ENCODE peak calls at places on chromosomes 11 and 22, in ten cellular contexts. J is CD4-positive, alpha-beta T cell; N is Calu3; P is NCI-H1105; T is activated naive CD4-positive, alpha-beta T cell; H is small intestine; L is HTR-8/SVneo; B is stimulated activated CD4-positive, alpha-beta T cell treated with anti-CD3 and anti-CD28 coated beads, Interleukin-15, amount 100 ng/mL, for 24 hours; V is right atrium auricular region; X is T-helper 22 cell. G is an unnamed sample.

GRCh38 chr22:35642305-35642741 is 5.9 kb upstream of the APOL6 start:
- DNase-seq in J (no peak), N (no peak), P (no peak), T (no peak), H (peak; percentile 91), L (no peak), B (no peak), V (no peak), X (no peak), G (no peak)

GRCh38 chr22:20080776-20081654 is 974 bp downstream of the DGCR8 start:
- DNase-seq in J (no peak), N (peak; percentile 30), P (no peak), T (no peak), H (peak; percentile 39), L (peak; percentile 19), B (peak; percentile 12), V (no peak), X (no peak), G (peak; percentile 48)

GRCh38 chr11:8686325-8686724 is 3.7 kb downstream of the RPL27A start:
- DNase-seq in J (no peak), N (no peak), P (no peak), T (no peak), H (no peak), L (no peak), B (no peak), V (peak; percentile 54), X (no peak), G (no peak)

GRCh38 chr11:106540001-106540400 is 462.5 kb downstream of the AASDHPPT start:
- DNase-seq in J (no peak), N (no peak), P (no peak), T (no peak), H (no peak), L (no peak), B (no peak), V (no peak), X (no peak), G (no peak)

GRCh38 chr11:130904380-130904779 is 11.9 kb downstream of the SNX19 start:
- DNase-seq in J (no peak), N (no peak), P (no peak), T (no peak), H (no peak), L (no peak), B (no peak), V (no peak), X (no peak), G (no peak)

GRCh38 chr11:118106789-118107335 is 20.1 kb upstream of the SMIM35 start:
- DNase-seq in J (no peak), N (no peak), P (no peak), T (no peak), H (no peak), L (peak; percentile 19), B (no peak), V (no peak), X (no peak), G (no peak)

GRCh38 chr22:24006914-24007214 is 1.6 kb upstream of the GSTT4 start:
- DNase-seq in J (no peak), N (no peak), P (no peak), T (no peak), H (no peak), L (no peak), B (no peak), V (no peak), X (no peak), G (no peak)

GRCh38 chr11:44946268-44946667 is 4.4 kb downstream of the TP53I11 start:
- DNase-seq in J (no peak), N (no peak), P (no peak), T (no peak), H (no peak), L (no peak), B (no peak), V (peak; percentile 96), X (no peak), G (peak; percentile 37)

GRCh38 chr11:57483570-57483934 is 23.2 kb downstream of the RTN4RL2 start:
- DNase-seq in J (no peak), N (no peak), P (no peak), T (no peak), H (no peak), L (no peak), B (no peak), V (no peak), X (no peak), G (no peak)

GRCh38 chr22:20241579-20242392 is 26.3 kb downstream of the RTN4R start:
- DNase-seq in J (no peak), N (peak; percentile 15), P (no peak), T (peak; percentile 30), H (no peak), L (no peak), B (no peak), V (no peak), X (no peak), G (no peak)

GRCh38 chr11:103007521-103007920 is 52.0 kb upstream of the MMP13 start:
- DNase-seq in J (no peak), N (no peak), P (no peak), T (no peak), H (no peak), L (peak; percentile 34), B (no peak), V (no peak), X (no peak), G (no peak)

GRCh38 chr22:48982321-48982905 is 845.3 kb downstream of the BRD1 start:
- DNase-seq in J (no peak), N (no peak), P (no peak), T (no peak), H (no peak), L (no peak), B (no peak), V (no peak), X (no peak), G (no peak)

GRCh38 chr11:105137286-105137685 is 2.3 kb downstream of the CARD18 start:
- DNase-seq in J (no peak), N (no peak), P (no peak), T (no peak), H (no peak), L (no peak), B (no peak), V (no peak), X (no peak), G (no peak)

GRCh38 chr11:119584193-119585037 is 144.6 kb downstream of the NECTIN1 start:
- DNase-seq in J (no peak), N (peak; percentile 38), P (peak; percentile 81), T (no peak), H (peak; percentile 36), L (peak; percentile 77), B (peak; percentile 30), V (no peak), X (no peak), G (peak; percentile 54)

GRCh38 chr11:65912840-65913239 is 6.0 kb downstream of the C11orf68 start:
- DNase-seq in J (no peak), N (no peak), P (no peak), T (no peak), H (no peak), L (no peak), B (no peak), V (no peak), X (no peak), G (no peak)

GRCh38 chr22:49960967-49961600 is 512 bp downstream of the PIM3 start:
- DNase-seq in J (no peak), N (peak; percentile 50), P (no peak), T (no peak), H (no peak), L (no peak), B (peak; percentile 59), V (no peak), X (peak; percentile 16), G (peak; percentile 63)

GRCh38 chr11:77121876-77122575 is 6.0 kb upstream of the MYO7A start:
- DNase-seq in J (no peak), N (no peak), P (no peak), T (no peak), H (no peak), L (no peak), B (no peak), V (no peak), X (no peak), G (no peak)

GRCh38 chr11:74179234-74180126 is 8.4 kb downstream of the PPME1 start:
- DNase-seq in J (no peak), N (no peak), P (no peak), T (no peak), H (peak; percentile 6), L (no peak), B (no peak), V (no peak), X (no peak), G (no peak)

G was measured in body of pancreas.